ENCODE peak calls at places on chromosomes 5 and 9, in four cellular contexts. Z is GM23338, C is adrenal gland, E is GM23248. X is an unnamed sample.

GRCh38 chr5:98214240-98215051 is 559.0 kb upstream of the RGMB start:
- DNase-seq in Z (no peak), E (peak; percentile 38), C (no peak), X (no peak)

GRCh38 chr9:95206143-95206542 is 111.4 kb downstream of the FANCC start:
- DNase-seq in C (no peak), E (peak; percentile 42), Z (no peak), X (no peak)

GRCh38 chr5:128062172-128062746 is 21.3 kb upstream of the SLC12A2 start:
- DNase-seq in C (no peak), Z (no peak), E (peak; percentile 76), X (no peak)

GRCh38 chr5:177128551-177128976 is 5.0 kb upstream of the NSD1 start:
- DNase-seq in Z (no peak), C (peak; percentile 14), E (peak; percentile 26), X (no peak)

GRCh38 chr5:155616779-155617392 is 603.3 kb downstream of the KIF4B start:
- DNase-seq in Z (peak; percentile 75), C (no peak), E (peak; percentile 34), X (no peak)

GRCh38 chr5:58244819-58245478 is 214.9 kb downstream of the PLK2 start:
- DNase-seq in Z (no peak), C (no peak), E (no peak), X (no peak)

GRCh38 chr5:32076699-32077695 is 97.1 kb downstream of the GOLPH3 start:
- DNase-seq in E (peak; percentile 70), C (no peak), Z (peak; percentile 75), X (no peak)

GRCh38 chr9:23663536-23663935 is 162.5 kb downstream of the ELAVL2 start:
- DNase-seq in Z (no peak), C (no peak), E (no peak), X (peak; percentile 17)

GRCh38 chr9:69370430-69370829 is 45.4 kb downstream of the ENTREP1 start:
- DNase-seq in C (no peak), Z (no peak), E (no peak), X (no peak)

GRCh38 chr5:89282832-89283510 is 400.0 kb upstream of the MEF2C start:
- DNase-seq in Z (no peak), C (no peak), E (peak; percentile 60), X (no peak)

GRCh38 chr5:158522001-158522400 is 577.7 kb downstream of the EBF1 start:
- DNase-seq in C (no peak), E (peak; percentile 80), Z (no peak), X (no peak)

DNA sequence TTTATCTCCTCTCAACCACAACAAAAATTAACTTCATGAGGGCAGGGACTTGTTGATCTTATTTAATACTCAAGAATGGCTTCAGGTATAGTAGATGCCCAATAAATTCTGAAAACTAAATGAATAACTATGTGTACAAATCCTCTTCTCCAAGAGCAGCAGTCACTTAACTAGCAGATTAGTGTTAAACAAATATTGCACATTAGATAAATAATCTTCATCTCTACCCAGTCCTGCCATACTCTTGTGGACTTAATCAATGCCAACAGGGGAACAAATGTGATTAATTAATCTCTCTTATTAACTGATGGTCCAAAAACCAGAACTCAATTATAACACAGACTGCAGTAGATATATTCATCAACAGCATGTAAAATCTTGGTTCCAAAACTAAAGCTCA is 15.0 kb upstream of the ITGA1 start:
- DNase-seq in C (no peak), Z (no peak), E (no peak), X (no peak)
- H3K27ac ChIP-seq in C (no peak overlapping the region), Z (no peak overlapping the region), E (no peak overlapping the region), X (no peak overlapping the region)

GRCh38 chr5:157306092-157306491 is 40.2 kb downstream of the CYFIP2 start:
- DNase-seq in E (no peak), C (no peak), Z (no peak), X (no peak)

GRCh38 chr5:157303023-157303422 is 37.1 kb downstream of the CYFIP2 start:
- DNase-seq in E (no peak), C (no peak), Z (no peak), X (no peak)

GRCh38 chr5:157300564-157300963 is 34.6 kb downstream of the CYFIP2 start:
- DNase-seq in C (no peak), Z (no peak), E (no peak), X (no peak)

GRCh38 chr5:157303667-157304327 is 37.9 kb downstream of the CYFIP2 start:
- DNase-seq in E (no peak), C (no peak), Z (peak; percentile 85), X (no peak)

DNA sequence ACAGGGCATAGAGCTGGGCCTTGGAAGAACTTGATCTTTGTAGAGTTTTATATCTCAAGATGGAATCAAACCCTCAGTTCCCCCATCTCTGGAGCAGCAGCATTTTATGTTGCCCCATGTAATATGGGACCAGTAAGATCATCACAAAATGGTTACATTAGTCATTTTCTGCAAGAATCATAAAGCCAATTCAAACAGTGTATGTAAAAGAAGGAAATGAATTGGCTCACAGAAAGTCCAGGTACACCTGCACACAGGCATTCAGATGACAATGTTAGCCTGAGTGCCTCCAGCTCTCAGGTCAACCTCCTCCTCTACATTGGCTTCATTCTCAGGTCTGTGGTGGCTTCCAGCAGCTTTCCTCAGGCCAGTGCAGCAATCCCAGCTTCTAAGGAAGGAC is 35.1 kb downstream of the CYFIP2 start:
- DNase-seq in E (no peak), Z (no peak), C (no peak), X (no peak)
- H3K27ac ChIP-seq in E (no peak overlapping the region), Z (no peak overlapping the region), C (no peak overlapping the region), X (no peak overlapping the region)

GRCh38 chr9:134375430-134376385 is 49.5 kb downstream of the RXRA start:
- DNase-seq in C (peak; percentile 81), E (peak; percentile 56), Z (no peak), X (no peak)

GRCh38 chr9:134373953-134374300 is 47.7 kb downstream of the RXRA start:
- DNase-seq in E (no peak), C (peak; percentile 84), Z (no peak), X (no peak)

GRCh38 chr9:134373269-134373668 is 47.0 kb downstream of the RXRA start:
- DNase-seq in Z (no peak), E (no peak), C (no peak), X (no peak)

GRCh38 chr9:134375011-134375390 is 48.7 kb downstream of the RXRA start:
- DNase-seq in Z (no peak), E (peak; percentile 49), C (peak; percentile 93), X (peak; percentile 97)

DNA sequence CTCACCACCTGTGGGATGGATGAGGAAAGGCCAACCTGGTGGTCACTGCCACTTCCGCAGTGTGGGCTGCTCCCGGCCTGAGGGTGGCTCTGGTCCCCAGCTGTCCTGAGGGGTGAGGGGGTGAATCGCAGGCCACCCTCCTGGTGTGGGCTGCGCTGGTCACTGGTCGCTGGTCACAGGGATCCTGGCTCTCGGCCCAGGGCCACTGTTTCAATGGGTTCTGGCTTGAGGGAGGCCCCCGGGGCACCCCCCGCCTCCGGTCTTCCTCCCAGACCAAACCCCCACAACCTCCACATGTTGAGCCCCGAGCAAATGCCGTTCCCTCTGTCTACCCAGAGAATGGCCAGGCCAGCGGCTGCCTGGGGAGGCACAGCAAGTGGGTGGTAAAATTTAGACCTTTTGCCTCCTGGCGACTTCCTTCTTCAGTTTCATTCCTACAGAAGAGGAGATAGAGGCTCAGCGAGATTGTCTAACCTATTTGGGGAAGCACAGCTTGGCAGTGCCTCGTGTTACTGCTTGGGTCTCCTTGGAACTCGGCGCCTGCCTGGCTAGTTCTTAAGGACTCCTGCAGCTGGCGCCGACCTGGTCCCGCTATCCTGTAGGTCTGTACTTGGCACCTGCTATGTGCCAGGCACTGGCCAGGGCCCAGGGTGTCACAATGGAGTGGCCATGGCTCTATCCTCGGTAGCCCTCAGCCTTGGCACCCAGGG is 48.2 kb downstream of the RXRA start:
- DNase-seq in E (no peak), Z (no peak), C (peak; percentile 76), X (no peak)
- H3K27ac ChIP-seq in E (no peak overlapping the region), Z (no peak overlapping the region), C (peak overlapping the region; percentile 93), X (peak overlapping the region; percentile 97)

GRCh38 chr9:12778389-12778788 is 3.6 kb downstream of the LURAP1L start:
- DNase-seq in C (no peak), E (no peak), Z (no peak), X (no peak)
- H3K27ac ChIP-seq in C (no peak overlapping the region), E (peak overlapping the region; percentile 89), Z (no peak overlapping the region), X (peak overlapping the region; percentile 86)

GRCh38 chr9:92385953-92386352 is 18.4 kb downstream of the OGN start:
- DNase-seq in C (no peak), Z (no peak), E (peak; percentile 62), X (no peak)
- H3K27ac ChIP-seq in C (no peak overlapping the region), Z (no peak overlapping the region), E (no peak overlapping the region), X (peak overlapping the region; percentile 33)

GRCh38 chr9:18438300-18438925 is 35.5 kb upstream of the ADAMTSL1 start:
- DNase-seq in Z (peak; percentile 81), E (peak; percentile 72), C (peak; percentile 22), X (no peak)
- H3K27ac ChIP-seq in Z (no peak overlapping the region), E (peak overlapping the region; percentile 77), C (peak overlapping the region; percentile 81), X (peak overlapping the region; percentile 82)

GRCh38 chr5:8943301-8943700 is 602.6 kb downstream of the SEMA5A start:
- DNase-seq in E (no peak), Z (no peak), C (no peak), X (no peak)
- H3K27ac ChIP-seq in E (no peak overlapping the region), Z (no peak overlapping the region), C (no peak overlapping the region), X (no peak overlapping the region)

X was measured in esophagus muscularis mucosa.